ENCODE peak calls at places on chromosomes 2 and 18, in ten cellular contexts. H is sigmoid colon, B is adrenal gland, P is A549, X is HCT116, R is IMR-90, C is esophagus muscularis mucosa, S is vagina, Y is stomach, M is testis. Q is an unnamed sample.
A peak's percentile ranks its signal among the peaks of the same experiment; 100 is the strongest.

GRCh38 chr2:4188561-4188960 is 485.2 kb downstream of the DCDC2C start:
- DNase-seq in H (no peak), B (no peak), P (no peak), X (no peak), R (no peak), C (no peak), S (no peak), Y (no peak), M (no peak), Q (no peak)

GRCh38 chr2:20523053-20523452 is 76.2 kb downstream of the RHOB start:
- DNase-seq in H (peak; percentile 40), B (no peak), P (no peak), X (no peak), R (no peak), C (no peak), S (no peak), Y (no peak), M (no peak), Q (no peak)

GRCh38 chr2:192190474-192190873 is 4.3 kb downstream of the TMEFF2 start:
- DNase-seq in H (no peak), B (no peak), P (peak; percentile 41), X (peak; percentile 10), R (peak; percentile 58), C (no peak), S (no peak), Y (no peak), M (no peak), Q (no peak)

GRCh38 chr2:138602166-138602460 is 100.5 kb downstream of the SPOPL start:
- DNase-seq in H (no peak), B (no peak), P (no peak), X (no peak), R (no peak), C (no peak), S (no peak), Y (no peak), M (no peak), Q (no peak)

GRCh38 chr2:59909147-59909546 is 644.3 kb downstream of the BCL11A start:
- DNase-seq in H (no peak), B (no peak), P (no peak), X (no peak), R (no peak), C (no peak), S (no peak), Y (no peak), M (no peak), Q (no peak)

GRCh38 chr2:170818294-170819104 is 1.8 kb downstream of the GAD1 start:
- DNase-seq in H (no peak), B (no peak), P (no peak), X (no peak), R (no peak), C (no peak), S (no peak), Y (no peak), M (no peak), Q (no peak)

GRCh38 chr2:216698895-216699294 is 3.5 kb upstream of the IGFBP5 start:
- DNase-seq in H (peak; percentile 63), B (no peak), P (peak; percentile 63), X (peak; percentile 48), R (peak; percentile 84), C (no peak), S (no peak), Y (no peak), M (peak; percentile 53), Q (peak; percentile 31)

GRCh38 chr2:8234757-8235374 is 447.0 kb upstream of the ID2 start:
- DNase-seq in H (no peak), B (no peak), P (no peak), X (no peak), R (no peak), C (peak; percentile 72), S (no peak), Y (no peak), M (peak; percentile 27), Q (no peak)

GRCh38 chr2:220104871-220105351 is 477.5 kb downstream of the SLC4A3 start:
- DNase-seq in H (no peak), B (no peak), P (peak; percentile 47), X (no peak), R (peak; percentile 91), C (peak; percentile 89), S (no peak), Y (no peak), M (peak; percentile 60), Q (no peak)

GRCh38 chr18:6959110-6959509 is 158.5 kb downstream of the LAMA1 start:
- DNase-seq in H (no peak), B (no peak), P (no peak), X (no peak), R (no peak), C (peak; percentile 24), S (no peak), Y (no peak), M (no peak), Q (no peak)

GRCh38 chr2:38666578-38666926 is 638 bp downstream of the GALM start:
- DNase-seq in H (no peak), B (no peak), P (no peak), X (no peak), R (peak; percentile 32), C (no peak), S (no peak), Y (peak; percentile 44), M (no peak), Q (peak; percentile 31)

DNA sequence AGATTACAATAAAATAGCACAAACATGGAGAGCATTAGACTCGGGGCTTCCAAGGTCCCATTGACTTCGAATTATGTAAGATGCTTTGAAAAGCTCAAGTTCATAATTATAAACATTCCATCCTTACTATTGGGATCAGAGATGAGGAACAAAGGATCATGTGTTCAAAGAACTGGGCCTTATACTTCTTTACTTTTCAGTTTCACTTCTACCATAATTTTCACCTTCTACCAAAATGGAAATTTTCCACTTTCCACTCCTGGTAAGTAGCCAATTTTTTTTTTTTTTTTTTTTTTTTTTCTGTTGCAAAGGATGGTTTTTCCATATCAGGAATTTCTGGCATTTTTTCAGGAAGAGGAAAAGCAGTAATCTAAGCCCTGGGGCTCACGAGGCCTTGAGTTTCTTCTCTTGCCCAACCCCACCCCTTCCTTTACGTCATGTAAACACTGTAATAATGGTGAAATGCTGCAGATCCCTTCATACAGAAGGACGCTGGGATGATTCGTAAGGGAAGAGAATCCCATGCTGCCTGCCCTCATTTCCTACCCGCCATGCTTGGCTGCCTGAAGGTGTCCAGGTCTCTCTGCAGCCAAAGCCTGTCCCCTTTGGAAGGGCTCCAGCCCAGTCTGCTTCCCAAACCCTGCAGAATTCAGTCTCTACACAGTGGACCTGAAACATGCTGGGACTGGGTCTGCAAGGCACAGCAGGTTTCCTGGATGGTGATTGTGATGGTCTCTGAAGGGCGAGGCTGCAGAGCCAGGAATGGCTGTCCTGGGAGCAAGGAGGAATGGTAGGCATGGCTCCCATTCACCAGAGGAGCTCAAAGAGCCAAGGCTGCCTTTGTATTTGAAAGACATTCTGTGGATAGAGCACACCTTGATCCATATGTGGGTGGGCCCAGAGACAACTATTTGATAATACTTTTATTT is 56.9 kb downstream of the EFR3B start:
- DNase-seq in H (peak; percentile 83), B (peak; percentile 79), P (peak; percentile 77), X (no peak), R (peak; percentile 80), C (no peak), S (no peak), Y (no peak), M (peak; percentile 51), Q (no peak)
- H3K27ac ChIP-seq in H (peak overlapping the region; percentile 73), B (peak overlapping the region; percentile 39), P (peak overlapping the region; percentile 69), X (no peak overlapping the region), R (peak overlapping the region; percentile 39), C (peak overlapping the region; percentile 73), S (peak overlapping the region; percentile 62), Y (peak overlapping the region; percentile 27), M (peak overlapping the region; percentile 5), Q (no peak overlapping the region)

GRCh38 chr2:108349571-108349928 is 28.2 kb upstream of the SULT1C4 start:
- DNase-seq in H (no peak), B (no peak), P (no peak), X (no peak), R (no peak), C (no peak), S (no peak), Y (no peak), M (no peak), Q (no peak)

GRCh38 chr2:108347786-108348185 is 30.0 kb upstream of the SULT1C4 start:
- DNase-seq in H (no peak), B (no peak), P (no peak), X (no peak), R (no peak), C (no peak), S (no peak), Y (no peak), M (no peak), Q (no peak)

GRCh38 chr2:108348816-108349570 is 28.8 kb upstream of the SULT1C4 start:
- DNase-seq in H (no peak), B (no peak), P (peak; percentile 30), X (no peak), R (no peak), C (no peak), S (no peak), Y (no peak), M (no peak), Q (no peak)

GRCh38 chr2:108346827-108347226 is 30.9 kb upstream of the SULT1C4 start:
- DNase-seq in H (no peak), B (no peak), P (no peak), X (no peak), R (no peak), C (no peak), S (no peak), Y (no peak), M (no peak), Q (no peak)

GRCh38 chr2:108345941-108346340 is 31.8 kb upstream of the SULT1C4 start:
- DNase-seq in H (no peak), B (no peak), P (no peak), X (no peak), R (no peak), C (no peak), S (no peak), Y (peak; percentile 60), M (no peak), Q (peak; percentile 11)
- TF ChIP-seq POLR2A in H (no peak), B (no peak), P (no peak), X (no peak), R (no peak), C (no peak), S (no peak), Y (no peak), M (no peak), Q (no peak)

GRCh38 chr2:75608684-75609333 is 37.8 kb upstream of the MRPL19 start:
- DNase-seq in H (no peak), B (peak; percentile 73), P (peak; percentile 53), X (peak; percentile 24), R (peak; percentile 47), C (peak; percentile 86), S (peak; percentile 58), Y (peak; percentile 64), M (peak; percentile 86), Q (peak; percentile 79)
- H3K4me3 ChIP-seq in H (no peak overlapping the region), B (no peak overlapping the region), P (peak overlapping the region; percentile 36), X (peak overlapping the region; percentile 26), R (peak overlapping the region; percentile 22), C (no peak overlapping the region), S (no peak overlapping the region), Y (no peak overlapping the region), M (peak overlapping the region; percentile 14), Q (no peak overlapping the region)

DNA sequence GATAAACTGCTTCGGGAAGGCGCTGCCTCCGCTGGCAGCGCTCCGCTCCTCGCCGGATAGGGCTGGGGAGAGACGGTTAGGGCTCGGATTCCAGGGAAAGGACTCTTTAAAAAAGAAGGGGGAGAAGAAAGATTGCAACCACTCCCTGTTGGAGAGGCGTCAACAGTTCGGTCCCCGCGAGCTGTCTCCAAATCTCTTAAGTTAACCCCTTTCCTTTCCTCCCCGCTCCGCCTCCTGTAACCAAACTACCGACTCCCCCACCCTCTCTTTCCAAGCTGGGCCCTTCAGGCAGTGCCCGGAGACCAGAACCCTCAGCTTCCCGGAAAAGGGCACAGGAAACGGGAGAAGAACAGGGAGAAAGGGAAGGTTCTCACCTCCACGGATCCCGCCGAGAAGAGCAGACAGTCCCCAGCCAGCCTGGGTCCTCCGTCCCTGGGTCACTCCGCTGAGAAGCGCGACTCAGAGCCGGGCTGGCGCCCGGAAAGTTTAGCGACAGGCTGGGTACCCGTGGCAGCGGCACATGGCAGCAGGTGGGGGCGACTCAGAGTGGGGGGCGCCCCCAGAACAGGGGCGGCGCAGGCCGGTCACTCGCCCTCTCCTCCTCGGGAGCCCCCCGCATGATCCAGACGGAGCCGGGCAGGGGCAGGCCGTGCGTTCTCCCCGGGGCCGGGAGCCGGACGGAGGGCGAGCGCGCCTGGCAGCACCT is 662 bp downstream of the FZD5 start:
- DNase-seq in H (peak; percentile 70), B (peak; percentile 65), P (peak; percentile 43), X (no peak), R (no peak), C (no peak), S (no peak), Y (no peak), M (peak; percentile 25), Q (peak; percentile 48)
- H3K27ac ChIP-seq in H (peak overlapping the region; percentile 81), B (peak overlapping the region; percentile 81), P (peak overlapping the region; percentile 96), X (peak overlapping the region; percentile 73), R (no peak overlapping the region), C (peak overlapping the region; percentile 95), S (peak overlapping the region; percentile 85), Y (peak overlapping the region; percentile 96), M (no peak overlapping the region), Q (peak overlapping the region; percentile 95)

Q was measured in body of pancreas.